ENCODE peak calls at places on chromosomes 1 and 21, in ten cellular contexts. One of them, this sample, is unnamed.

GRCh38 chr1:53470155-53470554 is 11.0 kb downstream of the DMRTB1 start:
- DNase-seq in HCT116: peak; percentile 72
- DNase-seq in heart left ventricle: peak; percentile 74
- DNase-seq in A549: peak; percentile 52
- DNase-seq in IMR-90: peak; percentile 58
- DNase-seq in K562: peak; percentile 94
- DNase-seq in transverse colon: peak; percentile 53
- DNase-seq in breast epithelium: no peak
- DNase-seq in adrenal gland: peak; percentile 41
- DNase-seq in tibial nerve: peak; percentile 32
- DNase-seq in this sample: peak; percentile 34

GRCh38 chr1:27684176-27684575 is 12.2 kb upstream of the IFI6 start:
- DNase-seq in tibial nerve: no peak
- DNase-seq in transverse colon: no peak
- DNase-seq in HCT116: no peak
- DNase-seq in adrenal gland: no peak
- DNase-seq in K562: no peak
- DNase-seq in A549: no peak
- DNase-seq in heart left ventricle: no peak
- DNase-seq in IMR-90: no peak
- DNase-seq in breast epithelium: no peak
- DNase-seq in this sample: no peak

GRCh38 chr21:26115899-26116298 is 54.7 kb downstream of the APP start:
- DNase-seq in A549: no peak
- DNase-seq in breast epithelium: no peak
- DNase-seq in IMR-90: peak; percentile 75
- DNase-seq in tibial nerve: no peak
- DNase-seq in heart left ventricle: no peak
- DNase-seq in K562: no peak
- DNase-seq in transverse colon: no peak
- DNase-seq in HCT116: no peak
- DNase-seq in adrenal gland: no peak
- DNase-seq in this sample: no peak

GRCh38 chr1:176541663-176542062 is 78.7 kb downstream of the PAPPA2 start:
- DNase-seq in K562: no peak
- DNase-seq in breast epithelium: no peak
- DNase-seq in A549: no peak
- DNase-seq in tibial nerve: no peak
- DNase-seq in adrenal gland: no peak
- DNase-seq in HCT116: no peak
- DNase-seq in heart left ventricle: no peak
- DNase-seq in IMR-90: no peak
- DNase-seq in transverse colon: no peak
- DNase-seq in this sample: no peak

GRCh38 chr1:112840631-112841624 is 115.1 kb downstream of the SLC16A1 start:
- DNase-seq in tibial nerve: no peak
- DNase-seq in K562: no peak
- DNase-seq in heart left ventricle: no peak
- DNase-seq in IMR-90: no peak
- DNase-seq in transverse colon: no peak
- DNase-seq in HCT116: no peak
- DNase-seq in breast epithelium: no peak
- DNase-seq in adrenal gland: no peak
- DNase-seq in A549: no peak
- DNase-seq in this sample: no peak

GRCh38 chr21:42833439-42833815 is 45.9 kb downstream of the WDR4 start:
- DNase-seq in A549: peak; percentile 38
- DNase-seq in IMR-90: peak; percentile 5
- DNase-seq in K562: peak; percentile 51
- DNase-seq in heart left ventricle: no peak
- DNase-seq in tibial nerve: no peak
- DNase-seq in adrenal gland: no peak
- DNase-seq in HCT116: peak; percentile 10
- DNase-seq in breast epithelium: no peak
- DNase-seq in transverse colon: peak; percentile 64
- DNase-seq in this sample: no peak

GRCh38 chr1:30822006-30822405 is 64.4 kb upstream of the LAPTM5 start:
- DNase-seq in K562: no peak
- DNase-seq in tibial nerve: no peak
- DNase-seq in A549: no peak
- DNase-seq in breast epithelium: no peak
- DNase-seq in HCT116: no peak
- DNase-seq in adrenal gland: no peak
- DNase-seq in IMR-90: no peak
- DNase-seq in transverse colon: no peak
- DNase-seq in heart left ventricle: no peak
- DNase-seq in this sample: no peak

GRCh38 chr21:46229133-46229922 is 754 bp upstream of the LSS start:
- DNase-seq in HCT116: no peak
- DNase-seq in heart left ventricle: peak; percentile 60
- DNase-seq in transverse colon: no peak
- DNase-seq in breast epithelium: no peak
- DNase-seq in adrenal gland: no peak
- DNase-seq in tibial nerve: no peak
- DNase-seq in IMR-90: no peak
- DNase-seq in K562: peak; percentile 88
- DNase-seq in A549: peak; percentile 16
- DNase-seq in this sample: peak; percentile 76

GRCh38 chr1:29052100-29052499 is 71.6 kb downstream of the TMEM200B start:
- DNase-seq in breast epithelium: no peak
- DNase-seq in adrenal gland: no peak
- DNase-seq in A549: no peak
- DNase-seq in IMR-90: no peak
- DNase-seq in transverse colon: no peak
- DNase-seq in heart left ventricle: no peak
- DNase-seq in HCT116: no peak
- DNase-seq in tibial nerve: no peak
- DNase-seq in K562: no peak
- DNase-seq in this sample: no peak

GRCh38 chr1:110686188-110686587 is 11.4 kb upstream of the KCNA3 start:
- DNase-seq in tibial nerve: no peak
- DNase-seq in K562: no peak
- DNase-seq in transverse colon: peak; percentile 21
- DNase-seq in HCT116: no peak
- DNase-seq in IMR-90: no peak
- DNase-seq in breast epithelium: no peak
- DNase-seq in A549: no peak
- DNase-seq in adrenal gland: no peak
- DNase-seq in heart left ventricle: no peak
- DNase-seq in this sample: no peak

DNA sequence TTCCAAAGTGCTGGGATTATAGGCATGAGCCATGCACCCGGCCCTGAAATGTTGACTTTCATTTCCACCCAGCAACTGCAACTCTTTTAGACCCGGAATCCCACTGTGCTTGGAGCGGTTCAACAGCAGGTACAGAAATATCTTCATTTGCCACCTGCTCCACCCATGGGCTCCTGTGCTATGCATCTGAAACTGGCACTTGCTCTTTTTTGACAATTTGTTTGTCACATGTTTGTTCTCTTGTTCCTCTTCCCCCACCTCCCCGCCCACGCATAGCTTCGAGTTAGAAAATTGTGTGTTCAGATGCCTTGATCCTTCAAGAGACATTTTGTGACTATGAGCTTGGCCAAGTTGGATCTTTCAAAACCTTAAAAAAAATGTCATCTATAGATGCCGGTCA is 2.4 kb upstream of the IFNLR1 start:
- DNase-seq in HCT116: no peak
- DNase-seq in tibial nerve: no peak
- DNase-seq in A549: no peak
- DNase-seq in IMR-90: no peak
- DNase-seq in breast epithelium: no peak
- DNase-seq in K562: no peak
- DNase-seq in transverse colon: peak; percentile 65
- DNase-seq in heart left ventricle: no peak
- DNase-seq in adrenal gland: no peak
- DNase-seq in this sample: no peak
- H3K27ac ChIP-seq in HCT116: no peak overlapping the region
- H3K27ac ChIP-seq in tibial nerve: peak overlapping the region; percentile 12
- H3K27ac ChIP-seq in A549: no peak overlapping the region
- H3K27ac ChIP-seq in IMR-90: no peak overlapping the region
- H3K27ac ChIP-seq in breast epithelium: no peak overlapping the region
- H3K27ac ChIP-seq in K562: no peak overlapping the region
- H3K27ac ChIP-seq in transverse colon: peak overlapping the region; percentile 48
- H3K27ac ChIP-seq in heart left ventricle: no peak overlapping the region
- H3K27ac ChIP-seq in adrenal gland: no peak overlapping the region
- H3K27ac ChIP-seq in this sample: no peak overlapping the region

GRCh38 chr1:153774036-153774435 is 1.2 kb upstream of the SLC27A3 start:
- DNase-seq in HCT116: no peak
- DNase-seq in heart left ventricle: no peak
- DNase-seq in breast epithelium: no peak
- DNase-seq in K562: no peak
- DNase-seq in tibial nerve: no peak
- DNase-seq in IMR-90: no peak
- DNase-seq in transverse colon: no peak
- DNase-seq in A549: no peak
- DNase-seq in adrenal gland: no peak
- DNase-seq in this sample: no peak

GRCh38 chr1:153776352-153776751 is 1.1 kb downstream of the SLC27A3 start:
- DNase-seq in transverse colon: no peak
- DNase-seq in A549: no peak
- DNase-seq in HCT116: no peak
- DNase-seq in K562: no peak
- DNase-seq in adrenal gland: peak; percentile 13
- DNase-seq in IMR-90: no peak
- DNase-seq in breast epithelium: no peak
- DNase-seq in tibial nerve: no peak
- DNase-seq in heart left ventricle: peak; percentile 27
- DNase-seq in this sample: peak; percentile 45

GRCh38 chr1:153776971-153777370 is 1.8 kb downstream of the SLC27A3 start:
- DNase-seq in heart left ventricle: peak; percentile 25
- DNase-seq in tibial nerve: no peak
- DNase-seq in K562: no peak
- DNase-seq in transverse colon: no peak
- DNase-seq in adrenal gland: no peak
- DNase-seq in HCT116: no peak
- DNase-seq in breast epithelium: no peak
- DNase-seq in IMR-90: no peak
- DNase-seq in A549: no peak
- DNase-seq in this sample: no peak

GRCh38 chr1:153774780-153775431 is at the start of gene SLC27A3:
- DNase-seq in K562: peak; percentile 83
- DNase-seq in A549: no peak
- DNase-seq in transverse colon: peak; percentile 77
- DNase-seq in HCT116: peak; percentile 27
- DNase-seq in IMR-90: no peak
- DNase-seq in tibial nerve: peak; percentile 69
- DNase-seq in breast epithelium: peak; percentile 73
- DNase-seq in heart left ventricle: peak; percentile 68
- DNase-seq in adrenal gland: peak; percentile 64
- DNase-seq in this sample: peak; percentile 87

GRCh38 chr1:153775432-153776311 is 465 bp downstream of the SLC27A3 start:
- DNase-seq in HCT116: peak; percentile 42
- DNase-seq in tibial nerve: peak; percentile 69
- DNase-seq in breast epithelium: peak; percentile 79
- DNase-seq in K562: peak; percentile 73
- DNase-seq in A549: peak; percentile 26
- DNase-seq in IMR-90: peak; percentile 50
- DNase-seq in adrenal gland: peak; percentile 44
- DNase-seq in transverse colon: peak; percentile 81
- DNase-seq in heart left ventricle: peak; percentile 79
- DNase-seq in this sample: peak; percentile 83
- H3K4me1 ChIP-seq in HCT116: peaks cover 26% of the 10 kb centered on the region
- H3K4me1 ChIP-seq in tibial nerve: peaks cover 32% of the 10 kb centered on the region
- H3K4me1 ChIP-seq in breast epithelium: peaks cover 31% of the 10 kb centered on the region
- H3K4me1 ChIP-seq in K562: peaks cover 55% of the 10 kb centered on the region
- H3K4me1 ChIP-seq in A549: peaks cover 5% of the 10 kb centered on the region
- H3K4me1 ChIP-seq in IMR-90: peaks cover 4% of the 10 kb centered on the region
- H3K4me1 ChIP-seq in adrenal gland: peaks cover 54% of the 10 kb centered on the region
- H3K4me1 ChIP-seq in transverse colon: peaks cover 15% of the 10 kb centered on the region
- H3K4me1 ChIP-seq in heart left ventricle: peaks cover 82% of the 10 kb centered on the region
- H3K4me1 ChIP-seq in this sample: peaks cover 9% of the 10 kb centered on the region

GRCh38 chr21:15249285-15249993 is 184.6 kb upstream of the NRIP1 start:
- DNase-seq in tibial nerve: no peak
- DNase-seq in heart left ventricle: no peak
- DNase-seq in K562: no peak
- DNase-seq in breast epithelium: no peak
- DNase-seq in HCT116: no peak
- DNase-seq in transverse colon: no peak
- DNase-seq in adrenal gland: no peak
- DNase-seq in IMR-90: peak; percentile 26
- DNase-seq in A549: no peak
- DNase-seq in this sample: no peak
- TF ChIP-seq POLR2A in tibial nerve: no peak
- TF ChIP-seq POLR2A in heart left ventricle: no peak
- TF ChIP-seq POLR2A in K562: no peak
- TF ChIP-seq POLR2A in breast epithelium: no peak
- TF ChIP-seq POLR2A in HCT116: no peak
- TF ChIP-seq POLR2A in transverse colon: no peak
- TF ChIP-seq POLR2A in adrenal gland: no peak
- TF ChIP-seq POLR2A in IMR-90: no peak
- TF ChIP-seq POLR2A in A549: no peak
- TF ChIP-seq POLR2A in this sample: no peak

GRCh38 chr1:94527447-94528031 is 14.0 kb downstream of the F3 start:
- DNase-seq in A549: no peak
- DNase-seq in HCT116: peak; percentile 44
- DNase-seq in K562: peak; percentile 28
- DNase-seq in breast epithelium: no peak
- DNase-seq in tibial nerve: no peak
- DNase-seq in heart left ventricle: no peak
- DNase-seq in IMR-90: peak; percentile 62
- DNase-seq in transverse colon: no peak
- DNase-seq in adrenal gland: no peak
- DNase-seq in this sample: no peak
- H3K27ac ChIP-seq in A549: no peak overlapping the region
- H3K27ac ChIP-seq in HCT116: peak overlapping the region; percentile 14
- H3K27ac ChIP-seq in K562: no peak overlapping the region
- H3K27ac ChIP-seq in breast epithelium: peak overlapping the region; percentile 80
- H3K27ac ChIP-seq in tibial nerve: no peak overlapping the region
- H3K27ac ChIP-seq in heart left ventricle: no peak overlapping the region
- H3K27ac ChIP-seq in IMR-90: no peak overlapping the region
- H3K27ac ChIP-seq in transverse colon: no peak overlapping the region
- H3K27ac ChIP-seq in adrenal gland: no peak overlapping the region
- H3K27ac ChIP-seq in this sample: no peak overlapping the region

DNA sequence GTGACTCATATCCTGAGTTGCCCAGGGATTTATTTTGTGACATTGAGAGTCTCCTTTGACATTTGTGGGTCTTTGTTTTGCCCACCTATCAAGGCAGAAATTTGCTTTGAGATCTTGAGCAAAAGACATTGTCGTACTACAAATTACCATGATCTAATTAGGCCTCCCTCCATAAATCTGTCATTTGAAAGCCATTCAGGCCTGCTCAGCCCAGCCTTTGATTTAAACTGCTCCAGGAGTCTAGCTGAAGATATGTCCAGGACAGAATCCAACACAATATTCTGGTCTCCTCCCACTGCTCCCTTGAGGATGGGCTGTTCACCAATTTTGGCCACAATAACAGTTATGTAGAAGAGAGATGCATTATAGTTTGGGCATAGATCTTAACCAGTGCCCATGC is 86.7 kb downstream of the PROX1 start:
- DNase-seq in IMR-90: no peak
- DNase-seq in tibial nerve: no peak
- DNase-seq in transverse colon: no peak
- DNase-seq in K562: no peak
- DNase-seq in HCT116: no peak
- DNase-seq in breast epithelium: no peak
- DNase-seq in adrenal gland: no peak
- DNase-seq in A549: no peak
- DNase-seq in heart left ventricle: no peak
- DNase-seq in this sample: no peak
- H3K4me1 ChIP-seq in IMR-90: no peaks in the 10 kb centered on the region
- H3K4me1 ChIP-seq in tibial nerve: no peaks in the 10 kb centered on the region
- H3K4me1 ChIP-seq in transverse colon: no peaks in the 10 kb centered on the region
- H3K4me1 ChIP-seq in K562: no peaks in the 10 kb centered on the region
- H3K4me1 ChIP-seq in HCT116: no peaks in the 10 kb centered on the region
- H3K4me1 ChIP-seq in breast epithelium: no peaks in the 10 kb centered on the region
- H3K4me1 ChIP-seq in adrenal gland: no peaks in the 10 kb centered on the region
- H3K4me1 ChIP-seq in A549: no peaks in the 10 kb centered on the region
- H3K4me1 ChIP-seq in heart left ventricle: no peaks in the 10 kb centered on the region
- H3K4me1 ChIP-seq in this sample: peaks cover 2% of the 10 kb centered on the region

This sample was measured in ovary.